ENCODE peak calls at places on chromosomes 1 and 21, in five cellular contexts. M is CD8-positive, alpha-beta T cell; B is AG10803; N is HFF-Myc; X is HAP-1. T is an unnamed sample.

GRCh38 chr1:192904438-192904895 is 95.6 kb downstream of the RGS2 start:
- DNase-seq in M (no peak), N (peak; percentile 11), B (peak; percentile 68), X (no peak), T (peak; percentile 61)

GRCh38 chr1:29713857-29714256 is 477.5 kb downstream of the PTPRU start:
- DNase-seq in M (no peak), B (peak; percentile 25), X (no peak), N (no peak), T (no peak)

GRCh38 chr1:226678251-226678650 is 60.8 kb downstream of the ITPKB start:
- DNase-seq in B (no peak), M (no peak), X (no peak), N (no peak), T (no peak)

GRCh38 chr21:34933609-34934345 is 115.3 kb downstream of the RUNX1 start:
- DNase-seq in B (no peak), M (peak; percentile 54), X (no peak), N (no peak), T (no peak)

GRCh38 chr1:181089777-181090505 is 1.4 kb downstream of the IER5 start:
- DNase-seq in M (peak; percentile 79), B (peak; percentile 67), N (no peak), X (peak; percentile 73), T (peak; percentile 76)

GRCh38 chr1:109790735-109791494 is 27.2 kb upstream of the EPS8L3 start:
- DNase-seq in N (no peak), B (peak; percentile 47), X (peak; percentile 31), M (peak; percentile 87), T (peak; percentile 87)

GRCh38 chr1:86381223-86381622 is 14.9 kb downstream of the ODF2L start:
- DNase-seq in B (peak; percentile 17), N (no peak), M (no peak), X (no peak), T (no peak)

GRCh38 chr1:151156515-151156819 is at the start of gene TNFAIP8L2:
- DNase-seq in N (no peak), M (peak; percentile 78), B (no peak), X (peak; percentile 31), T (no peak)

GRCh38 chr1:174818951-174819350 is 180.8 kb upstream of the CACYBP start:
- DNase-seq in M (no peak), X (no peak), N (no peak), B (peak; percentile 18), T (peak; percentile 29)

GRCh38 chr1:39987869-39988268 is 32.9 kb downstream of the MFSD2A start:
- DNase-seq in M (no peak), X (no peak), B (no peak), N (no peak), T (no peak)

GRCh38 chr1:12480031-12480430 is 138.0 kb downstream of the DHRS3 start:
- DNase-seq in M (no peak), X (no peak), B (no peak), N (no peak), T (no peak)

GRCh38 chr21:34613679-34614442 is 1.1 kb downstream of the RCAN1 start:
- DNase-seq in M (no peak), B (peak; percentile 9), N (no peak), X (peak; percentile 18), T (peak; percentile 14)

GRCh38 chr1:25973610-25974355 is 24.1 kb downstream of the PAFAH2 start:
- DNase-seq in N (no peak), M (no peak), X (no peak), B (peak; percentile 47), T (no peak)

GRCh38 chr1:232995189-232995588 is 44.8 kb downstream of the NTPCR start:
- DNase-seq in N (no peak), X (no peak), B (no peak), M (no peak), T (no peak)
- H3K4me3 ChIP-seq in N (no peak overlapping the region), X (no peak overlapping the region), B (no peak overlapping the region), M (no peak overlapping the region), T (no peak overlapping the region)

GRCh38 chr1:236953161-236953560 is 51.1 kb downstream of the MT1HL1 start:
- DNase-seq in B (no peak), N (no peak), M (no peak), X (no peak), T (no peak)
- H3K4me3 ChIP-seq in B (no peak overlapping the region), N (no peak overlapping the region), M (no peak overlapping the region), X (no peak overlapping the region), T (no peak overlapping the region)

GRCh38 chr1:28205243-28205642 is 27.6 kb downstream of the DNAJC8 start:
- DNase-seq in M (no peak), X (no peak), B (no peak), N (no peak), T (no peak)
- H3K4me3 ChIP-seq in M (no peak overlapping the region), X (no peak overlapping the region), B (no peak overlapping the region), N (no peak overlapping the region), T (no peak overlapping the region)

DNA sequence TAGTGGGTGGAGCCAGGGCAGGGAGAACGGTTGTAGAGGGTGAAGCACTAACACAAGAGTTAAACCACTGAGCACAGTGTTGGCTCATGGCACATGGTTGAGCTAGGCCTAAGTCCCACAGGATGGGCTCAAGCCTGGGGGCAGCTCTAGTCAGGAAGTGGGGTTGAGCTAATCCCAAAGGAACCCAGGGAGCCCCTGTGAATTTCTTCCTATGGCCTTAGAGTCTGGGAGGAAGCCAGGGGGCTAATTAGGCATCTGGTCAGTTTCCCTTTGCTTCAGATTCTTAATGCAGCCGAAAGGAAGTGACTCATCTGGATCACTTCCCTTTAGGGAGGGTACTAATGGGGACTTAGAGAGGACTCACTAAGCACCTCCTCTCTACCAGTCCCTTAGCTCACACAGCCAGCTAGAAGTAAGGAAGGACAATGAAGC is 10.1 kb downstream of the CFAP45 start:
- DNase-seq in X (no peak), M (no peak), B (peak; percentile 94), N (peak; percentile 98), T (peak; percentile 88)
- H3K4me3 ChIP-seq in X (no peak overlapping the region), M (no peak overlapping the region), B (no peak overlapping the region), N (peak overlapping the region; percentile 26), T (no peak overlapping the region)

GRCh38 chr1:203282720-203283542 is 22.4 kb upstream of the BTG2 start:
- DNase-seq in B (no peak), X (no peak), N (no peak), M (no peak), T (no peak)

GRCh38 chr1:203281033-203281432 is 24.3 kb upstream of the BTG2 start:
- DNase-seq in N (no peak), M (no peak), X (no peak), B (no peak), T (no peak)

GRCh38 chr1:203284411-203285208 is 20.7 kb upstream of the BTG2 start:
- DNase-seq in N (no peak), B (no peak), X (no peak), M (no peak), T (no peak)

GRCh38 chr1:203281851-203282661 is 23.3 kb upstream of the BTG2 start:
- DNase-seq in B (no peak), X (no peak), N (no peak), M (no peak), T (no peak)

DNA sequence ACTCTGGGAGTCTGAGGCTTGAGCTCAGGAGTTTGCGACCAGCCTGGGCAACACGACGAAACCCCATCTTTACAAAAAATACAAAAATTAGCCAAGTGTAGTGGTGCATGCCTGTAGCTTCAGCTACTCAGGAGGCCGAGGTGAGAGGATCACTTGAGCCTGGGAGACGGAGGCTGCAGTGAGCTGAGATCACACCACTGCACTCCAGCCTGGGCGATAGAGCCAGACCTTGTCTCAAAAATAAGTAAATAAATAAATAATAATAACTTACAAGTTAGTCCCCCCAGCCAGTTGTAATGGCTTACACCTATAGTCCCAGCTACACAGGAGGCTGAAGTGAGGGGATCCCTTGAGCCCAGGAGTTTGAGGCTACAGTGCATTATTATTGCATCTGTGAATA is 21.7 kb upstream of the BTG2 start:
- DNase-seq in X (no peak), B (no peak), N (no peak), M (no peak), T (no peak)
- H3K4me3 ChIP-seq in X (no peak overlapping the region), B (no peak overlapping the region), N (no peak overlapping the region), M (no peak overlapping the region), T (no peak overlapping the region)

GRCh38 chr1:99646885-99647284 is 972 bp downstream of the PALMD start:
- DNase-seq in N (no peak), X (no peak), M (no peak), B (no peak), T (no peak)
- H3K4me3 ChIP-seq in N (no peak overlapping the region), X (no peak overlapping the region), M (no peak overlapping the region), B (no peak overlapping the region), T (peak overlapping the region; percentile 46)

GRCh38 chr1:32767641-32768040 is 49.5 kb downstream of the YARS1 start:
- DNase-seq in B (no peak), N (no peak), X (no peak), M (no peak), T (peak; percentile 62)
- H3K4me3 ChIP-seq in B (no peak overlapping the region), N (no peak overlapping the region), X (no peak overlapping the region), M (no peak overlapping the region), T (no peak overlapping the region)

GRCh38 chr1:146012703-146013565 is 8.6 kb downstream of the HJV start:
- DNase-seq in B (peak; percentile 81), N (peak; percentile 76), X (peak; percentile 57), M (peak; percentile 59), T (peak; percentile 38)

GRCh38 chr1:146010126-146010738 is 11.3 kb downstream of the HJV start:
- DNase-seq in M (no peak), N (no peak), B (no peak), X (no peak), T (no peak)

GRCh38 chr1:146001734-146002133 is 5.4 kb upstream of the TXNIP start:
- DNase-seq in X (no peak), N (no peak), B (no peak), M (no peak), T (no peak)

GRCh38 chr1:146007785-146008133 is 11.4 kb upstream of the TXNIP start:
- DNase-seq in X (no peak), N (no peak), M (no peak), B (no peak), T (no peak)

DNA sequence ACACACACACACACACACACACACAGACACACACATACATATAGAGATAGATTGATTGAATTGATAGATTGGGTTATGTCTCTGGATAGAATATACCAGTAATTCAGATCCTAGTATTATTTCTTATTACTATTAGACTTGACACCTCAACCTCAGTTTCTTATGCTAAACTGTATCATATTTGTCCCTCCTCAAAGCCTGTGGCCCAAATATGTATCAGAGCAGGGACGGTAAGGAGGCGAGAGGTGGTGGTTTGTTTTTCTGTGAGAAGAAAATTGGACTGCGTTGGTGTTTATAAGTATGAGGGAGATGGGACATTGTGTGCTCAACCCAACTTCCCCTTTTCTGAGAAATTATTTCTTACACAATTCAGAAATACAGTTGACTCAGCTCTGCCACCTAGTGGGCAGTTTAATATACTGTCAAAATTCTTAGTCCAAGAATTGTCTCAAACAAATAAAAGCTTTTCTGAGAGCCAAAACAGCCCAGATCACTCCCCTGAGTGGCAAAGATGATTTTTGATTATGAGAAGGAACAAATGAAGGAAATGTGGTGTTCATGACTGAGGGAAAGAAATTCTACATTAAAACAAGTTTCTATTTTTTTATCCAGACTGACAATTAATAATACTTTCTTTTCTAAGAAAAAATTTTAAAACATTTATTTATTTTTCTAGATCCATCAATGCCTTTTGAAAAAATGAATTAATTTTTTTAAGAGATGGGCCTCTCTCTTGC is 10.8 kb upstream of the TXNIP start:
- DNase-seq in B (peak; percentile 77), X (peak; percentile 78), N (peak; percentile 67), M (peak; percentile 58), T (no peak)
- H3K4me3 ChIP-seq in B (no peak overlapping the region), X (no peak overlapping the region), N (no peak overlapping the region), M (peak overlapping the region; percentile 55), T (no peak overlapping the region)

T was measured in MG63.